ENCODE peak calls at places on chromosomes 1 and 21, in four cellular contexts. Y, M, L and B are unnamed samples. For H3K36me3, the result is how much of the 10 kb centered on the place peaks cover.

GRCh38 chr1:186220101-186220500 is 155.0 kb downstream of the TPR start:
- ATAC-seq in L (no peak), Y (no peak), M (no peak), B (no peak)

GRCh38 chr1:167109125-167109524 is 15.2 kb downstream of the STYXL2 start:
- ATAC-seq in Y (peak), M (peak), L (no peak), B (no peak)

GRCh38 chr1:27522148-27522859 is 32.3 kb upstream of the WASF2 start:
- ATAC-seq in M (peak), Y (peak), L (no peak), B (no peak)

GRCh38 chr21:8992731-8993174 is 1528.6 kb upstream of the TPTE start:
- ATAC-seq in M (no peak), L (no peak), Y (peak), B (peak)

GRCh38 chr1:225627304-225627947 is 25.5 kb downstream of the ENAH start:
- ATAC-seq in L (peak), M (peak), Y (no peak), B (no peak)

GRCh38 chr1:145959333-145959732 is 1.5 kb upstream of the LIX1L start:
- ATAC-seq in M (no peak), L (no peak), Y (no peak), B (no peak)

GRCh38 chr1:44647896-44648295 is 26.4 kb downstream of the TMEM53 start:
- ATAC-seq in L (no peak), Y (no peak), M (no peak), B (no peak)

GRCh38 chr1:85573348-85573747 is 7.2 kb upstream of the CCN1 start:
- ATAC-seq in Y (no peak), L (no peak), M (no peak), B (no peak)

GRCh38 chr1:116224561-116224960 is 113.4 kb downstream of the MAB21L3 start:
- ATAC-seq in Y (no peak), M (no peak), L (no peak), B (no peak)

GRCh38 chr1:98331232-98331631 is 330.3 kb upstream of the SNX7 start:
- ATAC-seq in M (no peak), L (no peak), Y (no peak), B (no peak)
- H3K27ac ChIP-seq in M (no peak), L (no peak), Y (no peak), B (no peak)

GRCh38 chr1:154589780-154590179 is 18.2 kb downstream of the ADAR start:
- ATAC-seq in M (no peak), L (no peak), Y (no peak), B (no peak)

GRCh38 chr1:154593390-154593789 is 14.6 kb downstream of the ADAR start:
- ATAC-seq in M (no peak), Y (no peak), L (no peak), B (no peak)

GRCh38 chr1:154594811-154595210 is 13.2 kb downstream of the ADAR start:
- ATAC-seq in L (no peak), Y (no peak), M (no peak), B (no peak)

GRCh38 chr1:154591206-154591605 is 16.8 kb downstream of the ADAR start:
- ATAC-seq in M (no peak), L (no peak), Y (no peak), B (no peak)

DNA sequence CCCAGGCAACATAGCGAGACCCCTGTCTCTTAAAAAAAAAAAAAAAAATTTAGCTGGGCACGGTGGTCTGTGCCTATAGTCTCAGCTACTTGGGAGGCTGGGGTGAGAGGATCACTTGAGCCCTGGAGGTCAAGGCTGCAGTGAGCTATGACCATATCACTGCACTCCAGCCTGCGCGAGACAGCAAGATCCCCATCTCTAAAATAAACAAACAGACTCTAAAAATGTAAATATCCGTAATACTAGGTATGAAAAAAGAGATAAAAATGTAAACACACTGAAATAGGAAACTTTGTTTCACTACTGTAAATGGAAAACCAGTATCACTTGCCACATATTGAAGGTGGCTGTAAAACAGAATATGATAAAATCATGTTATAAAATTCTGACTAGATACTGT is 17.2 kb downstream of the ADAR start:
- ATAC-seq in L (no peak), M (no peak), Y (no peak), B (no peak)
- H3K36me3 ChIP-seq in L (half or more), M (half or more), Y (half or more), B (under half)

GRCh38 chr1:208010070-208010469 is 99.1 kb upstream of the CD34 start:
- ATAC-seq in Y (no peak), L (no peak), M (no peak), B (no peak)
- H3K4me3 ChIP-seq in Y (no peak), L (no peak), M (no peak), B (no peak)

GRCh38 chr1:96581786-96582185 is 139.8 kb upstream of the PTBP2 start:
- ATAC-seq in M (no peak), L (no peak), Y (no peak), B (no peak)
- H3K27ac ChIP-seq in M (no peak), L (no peak), Y (no peak), B (no peak)

GRCh38 chr1:11107541-11107940 is 7.9 kb upstream of the EXOSC10 start:
- ATAC-seq in Y (no peak), L (no peak), M (no peak), B (no peak)
- H3K36me3 ChIP-seq in Y (half or more), L (under half), M (half or more), B (under half)

DNA sequence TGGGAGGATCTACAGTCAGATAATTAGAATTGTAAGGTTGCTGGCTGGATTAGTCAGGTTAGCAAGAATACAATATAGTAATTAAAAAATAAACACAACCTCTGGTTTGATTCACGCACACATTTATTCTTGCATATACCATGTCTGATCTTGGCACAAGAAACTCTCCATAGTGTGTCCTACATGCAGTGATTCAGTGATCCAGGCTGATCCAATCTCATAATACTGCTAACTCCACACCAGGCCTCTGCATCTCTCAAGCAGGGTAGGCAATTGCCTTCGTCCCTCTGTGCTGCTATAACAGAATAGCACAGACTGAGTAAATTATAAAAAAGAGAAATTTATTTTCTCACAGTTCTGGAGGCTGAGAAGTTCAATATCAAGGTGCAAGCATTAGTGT is 741.2 kb upstream of the NCAM2 start:
- ATAC-seq in Y (no peak), M (no peak), L (no peak), B (no peak)
- H3K4me3 ChIP-seq in Y (no peak), M (no peak), L (no peak), B (no peak)